ENCODE peak calls at places on chromosomes 6 and 20, in seven cellular contexts. D, Z, C, F, G, N and P are unnamed samples. For H3K9me3, the result is how much of the 10 kb centered on the place peaks cover.

GRCh38 chr6:147192278-147192911 is 11.8 kb upstream of the STXBP5 start:
- DNase-seq in Z (no peak), N (peak), F (no peak), C (no peak), D (no peak), G (no peak), P (no peak)

GRCh38 chr6:89602136-89602535 is 36.4 kb downstream of the LYRM2 start:
- DNase-seq in D (no peak), Z (no peak), C (no peak), N (no peak), G (no peak), F (no peak), P (no peak)

GRCh38 chr6:110564703-110565421 is 88.4 kb upstream of the SLC22A16 start:
- DNase-seq in N (no peak), G (no peak), D (no peak), Z (no peak), C (no peak), F (no peak), P (no peak)

GRCh38 chr6:52310932-52311331 is 26.4 kb upstream of the MCM3 start:
- DNase-seq in Z (no peak), F (no peak), C (no peak), G (no peak), D (no peak), N (no peak), P (no peak)

GRCh38 chr6:1853761-1854160 is 244.0 kb downstream of the FOXC1 start:
- DNase-seq in Z (no peak), N (no peak), F (no peak), G (no peak), D (no peak), C (no peak), P (no peak)

GRCh38 chr20:11686900-11687543 is 230.7 kb upstream of the BTBD3 start:
- DNase-seq in N (no peak), Z (no peak), F (no peak), D (no peak), C (no peak), G (no peak), P (no peak)

GRCh38 chr20:2146080-2146867 is 44.6 kb downstream of the STK35 start:
- DNase-seq in F (no peak), D (no peak), G (no peak), Z (no peak), C (no peak), N (no peak), P (no peak)

GRCh38 chr6:40138273-40138720 is 204.0 kb upstream of the MOCS1 start:
- DNase-seq in D (peak), F (no peak), G (peak), C (no peak), Z (no peak), N (peak), P (no peak)

GRCh38 chr6:81668615-81669047 is 83.8 kb downstream of the TENT5A start:
- DNase-seq in D (no peak), N (no peak), C (no peak), G (no peak), Z (no peak), F (no peak), P (no peak)

GRCh38 chr6:131054392-131055250 is 8.4 kb downstream of the EPB41L2 start:
- DNase-seq in Z (no peak), D (no peak), C (no peak), F (no peak), G (no peak), N (no peak), P (no peak)

GRCh38 chr6:24460966-24461365 is 28.4 kb downstream of the GPLD1 start:
- DNase-seq in D (no peak), G (no peak), F (no peak), N (no peak), C (no peak), Z (no peak), P (no peak)

GRCh38 chr6:153092082-153093013 is 38.7 kb downstream of the RGS17 start:
- DNase-seq in N (no peak), G (no peak), C (peak), D (peak), Z (no peak), F (no peak), P (no peak)

GRCh38 chr6:139443226-139444112 is 69.0 kb upstream of the CITED2 start:
- DNase-seq in D (no peak), C (no peak), Z (no peak), G (peak), N (no peak), F (no peak), P (no peak)

GRCh38 chr20:6714202-6714800 is 53.2 kb upstream of the BMP2 start:
- DNase-seq in N (no peak), C (no peak), G (peak), Z (no peak), D (no peak), F (no peak), P (no peak)

GRCh38 chr6:130027948-130028347 is 9.6 kb downstream of the L3MBTL3 start:
- DNase-seq in Z (no peak), C (no peak), G (no peak), F (no peak), D (no peak), N (no peak), P (no peak)

GRCh38 chr6:143555071-143555492 is 43.6 kb upstream of the FUCA2 start:
- DNase-seq in Z (no peak), D (no peak), C (no peak), G (peak), F (peak), N (no peak), P (no peak)

GRCh38 chr6:108169801-108170606 is 4.2 kb downstream of the NR2E1 start:
- DNase-seq in G (no peak), Z (no peak), N (no peak), C (no peak), D (no peak), F (no peak), P (no peak)

GRCh38 chr6:14612016-14612415 is 494.4 kb downstream of the CD83 start:
- DNase-seq in C (no peak), Z (no peak), N (no peak), G (no peak), D (no peak), F (no peak), P (no peak)

GRCh38 chr20:33569290-33570094 is 79.6 kb downstream of the CBFA2T2 start:
- DNase-seq in N (peak), D (no peak), G (no peak), F (no peak), Z (no peak), C (no peak), P (no peak)

GRCh38 chr20:38674178-38675133 is 49.8 kb upstream of the SLC32A1 start:
- DNase-seq in Z (no peak), N (no peak), G (peak), C (no peak), D (no peak), F (peak), P (no peak)

GRCh38 chr6:3710403-3710802 is 41.1 kb downstream of the PXDC1 start:
- DNase-seq in F (no peak), Z (no peak), D (no peak), C (no peak), G (no peak), N (no peak), P (no peak)

GRCh38 chr6:166810864-166811263 is 145.5 kb downstream of the RNASET2 start:
- DNase-seq in G (no peak), C (no peak), Z (no peak), F (no peak), N (no peak), D (no peak), P (no peak)

GRCh38 chr20:35978041-35978513 is 9.7 kb downstream of the CNBD2 start:
- DNase-seq in D (no peak), G (peak), F (no peak), C (no peak), N (no peak), Z (no peak), P (no peak)

GRCh38 chr6:148501178-148501590 is 158.5 kb downstream of the SASH1 start:
- DNase-seq in Z (no peak), D (no peak), N (no peak), F (no peak), C (peak), G (no peak), P (no peak)

GRCh38 chr6:26660096-26660425 is 515 bp upstream of the ZNF322 start:
- DNase-seq in N (peak), F (no peak), G (peak), C (no peak), Z (peak), D (no peak), P (no peak)

GRCh38 chr20:5735845-5736530 is 14.2 kb upstream of the SHLD1 start:
- DNase-seq in G (no peak), Z (no peak), N (no peak), C (no peak), D (no peak), F (no peak), P (no peak)

GRCh38 chr6:45710304-45710821 is 305.3 kb downstream of the CLIC5 start:
- DNase-seq in F (no peak), C (no peak), G (no peak), N (no peak), D (peak), Z (no peak), P (no peak)

GRCh38 chr6:95133578-95133977 is 443.8 kb upstream of the MANEA start:
- DNase-seq in G (no peak), D (no peak), F (no peak), C (peak), Z (no peak), N (no peak), P (peak)

GRCh38 chr6:89941031-89941775 is 46.9 kb downstream of the GJA10 start:
- DNase-seq in C (no peak), G (no peak), N (peak), D (no peak), F (no peak), Z (no peak), P (no peak)

GRCh38 chr6:16766043-16766521 is 4.8 kb upstream of the ATXN1 start:
- DNase-seq in N (no peak), C (peak), Z (no peak), D (no peak), G (peak), F (no peak), P (peak)
- TF ChIP-seq REST in N (no peak), C (no peak), Z (no peak), D (no peak), G (no peak), F (no peak), P (no peak)

DNA sequence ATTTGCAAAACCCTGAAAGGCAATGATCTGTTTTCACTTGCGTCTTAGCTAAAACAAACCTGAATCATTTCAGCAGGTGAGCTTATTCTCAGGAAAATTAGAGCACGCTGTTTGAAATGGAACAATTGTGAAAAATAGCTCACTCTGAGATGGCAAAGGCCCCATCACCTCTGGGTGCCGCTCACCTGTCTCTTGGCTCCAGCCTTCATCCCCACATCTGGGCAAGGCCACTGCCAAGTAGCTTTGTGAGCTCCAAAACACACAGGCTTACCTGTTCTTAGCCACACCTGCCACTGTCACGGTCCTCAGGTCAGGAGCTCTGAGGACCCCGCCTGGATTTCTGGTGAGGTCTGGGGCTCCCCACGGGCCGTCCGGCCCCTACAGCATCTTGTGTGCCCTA is 66.7 kb downstream of the SMOC2 start:
- DNase-seq in G (no peak), N (no peak), Z (no peak), C (no peak), D (no peak), F (no peak), P (no peak)
- H3K9me3 ChIP-seq in G (under half), N (under half), Z (under half), C (under half), D (under half), F (under half), P (under half)

DNA sequence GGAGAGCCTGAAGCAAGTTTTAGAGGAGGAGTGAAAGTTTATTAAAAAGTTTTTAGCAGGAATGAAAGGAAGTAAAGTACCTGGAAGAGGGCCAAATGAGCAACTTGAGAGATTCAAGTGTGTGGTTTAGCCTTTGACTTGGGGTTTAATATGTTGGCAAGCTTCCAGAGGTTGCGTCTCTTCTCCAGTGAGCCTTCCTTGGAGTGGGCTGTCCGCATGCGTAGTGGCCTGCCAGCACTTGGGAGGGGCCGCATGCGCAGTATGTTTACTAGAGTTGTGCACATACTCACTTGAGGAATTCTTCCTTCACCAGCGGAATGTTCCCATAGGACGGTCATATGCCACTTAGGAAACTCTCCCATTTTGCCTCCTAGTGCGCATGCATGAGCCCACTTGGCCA is 235.2 kb downstream of the ALDH8A1 start:
- DNase-seq in C (no peak), N (no peak), G (peak), D (no peak), F (no peak), Z (no peak), P (no peak)
- TF ChIP-seq REST in C (no peak), N (no peak), G (no peak), D (no peak), F (no peak), Z (no peak), P (no peak)

GRCh38 chr6:298233-299049 is 6.2 kb downstream of the DUSP22 start:
- DNase-seq in Z (no peak), C (no peak), N (no peak), F (no peak), D (no peak), G (no peak), P (no peak)
- H3K9me3 ChIP-seq in Z (under half), C (under half), N (under half), F (under half), D (under half), G (under half), P (under half)

GRCh38 chr6:169805242-169805838 is 53.9 kb downstream of the ERMARD start:
- DNase-seq in Z (no peak), F (no peak), D (no peak), N (no peak), G (no peak), C (no peak), P (no peak)
- TF ChIP-seq REST in Z (no peak), F (no peak), D (no peak), N (no peak), G (no peak), C (no peak), P (no peak)

GRCh38 chr6:168494726-168495125 is 53.7 kb downstream of the SMOC2 start:
- DNase-seq in G (no peak), C (no peak), N (no peak), F (no peak), Z (no peak), D (no peak), P (no peak)

GRCh38 chr6:168495636-168496035 is 54.7 kb downstream of the SMOC2 start:
- DNase-seq in D (no peak), F (no peak), N (no peak), C (no peak), G (no peak), Z (no peak), P (no peak)

GRCh38 chr6:168493976-168494375 is 53.0 kb downstream of the SMOC2 start:
- DNase-seq in C (no peak), N (no peak), F (no peak), G (no peak), D (no peak), Z (no peak), P (no peak)

GRCh38 chr6:168496139-168496840 is 55.3 kb downstream of the SMOC2 start:
- DNase-seq in Z (no peak), F (no peak), C (no peak), G (peak), D (no peak), N (no peak), P (no peak)

GRCh38 chr6:168495133-168495532 is 54.1 kb downstream of the SMOC2 start:
- DNase-seq in F (no peak), Z (no peak), D (no peak), G (no peak), N (no peak), C (no peak), P (no peak)
- H3K9me3 ChIP-seq in F (under half), Z (under half), D (under half), G (under half), N (under half), C (under half), P (under half)

GRCh38 chr6:78836610-78837009 is 30.7 kb upstream of the IRAK1BP1 start:
- DNase-seq in F (no peak), C (no peak), N (peak), G (no peak), D (no peak), Z (no peak), P (no peak)
- TF ChIP-seq REST in F (no peak), C (no peak), N (no peak), G (no peak), D (no peak), Z (no peak), P (no peak)

GRCh38 chr20:50459124-50459918 is 50.9 kb upstream of the PTPN1 start:
- DNase-seq in Z (no peak), F (no peak), G (no peak), D (no peak), C (no peak), N (no peak), P (no peak)

GRCh38 chr20:50464026-50464724 is 46.0 kb upstream of the PTPN1 start:
- DNase-seq in N (peak), D (no peak), C (no peak), F (peak), G (peak), Z (peak), P (peak)

GRCh38 chr20:50460115-50460607 is 50.0 kb upstream of the PTPN1 start:
- DNase-seq in G (peak), D (no peak), C (no peak), Z (no peak), F (no peak), N (no peak), P (no peak)

GRCh38 chr20:50462093-50462685 is 48.0 kb upstream of the PTPN1 start:
- DNase-seq in G (no peak), C (no peak), D (no peak), F (no peak), N (no peak), Z (no peak), P (no peak)

GRCh38 chr20:50460608-50461268 is 49.4 kb upstream of the PTPN1 start:
- DNase-seq in N (peak), F (peak), D (no peak), Z (peak), G (peak), C (peak), P (peak)
- H3K9me3 ChIP-seq in N (under half), F (under half), D (under half), Z (under half), G (under half), C (under half), P (under half)